ENCODE peak calls at places on chromosome 1, in five cellular contexts. F, U, Z, L and O are unnamed samples.

GRCh38 chr1:28813931-28814465 is 2.0 kb downstream of the OPRD1 start:
- DNase-seq in F (no peak), U (no peak), Z (no peak), L (no peak), O (no peak)

GRCh38 chr1:220217383-220217988 is 54.8 kb downstream of the RAB3GAP2 start:
- DNase-seq in F (no peak), U (no peak), Z (peak; percentile 23), L (peak; percentile 4), O (no peak)

GRCh38 chr1:113765306-113765705 is 6.0 kb upstream of the PHTF1 start:
- DNase-seq in F (no peak), U (no peak), Z (no peak), L (no peak), O (peak; percentile 82)

GRCh38 chr1:58454343-58454742 is 92.2 kb downstream of the OMA1 start:
- DNase-seq in F (no peak), U (no peak), Z (no peak), L (no peak), O (no peak)

GRCh38 chr1:78334114-78334513 is 156.7 kb upstream of the PTGFR start:
- DNase-seq in F (no peak), U (no peak), Z (no peak), L (no peak), O (no peak)

GRCh38 chr1:84750110-84750509 is 59.8 kb upstream of the SSX2IP start:
- DNase-seq in F (no peak), U (no peak), Z (no peak), L (no peak), O (no peak)

GRCh38 chr1:235702412-235702811 is 52.8 kb upstream of the GNG4 start:
- DNase-seq in F (no peak), U (no peak), Z (no peak), L (no peak), O (no peak)

GRCh38 chr1:24727490-24728214 is 17.6 kb upstream of the CLIC4 start:
- DNase-seq in F (no peak), U (no peak), Z (peak; percentile 91), L (no peak), O (no peak)

GRCh38 chr1:53681647-53682368 is 57.2 kb downstream of the GLIS1 start:
- DNase-seq in F (peak; percentile 54), U (peak; percentile 79), Z (peak; percentile 38), L (peak; percentile 27), O (no peak)

GRCh38 chr1:160375788-160376524 is 9.1 kb downstream of the NHLH1 start:
- DNase-seq in F (no peak), U (no peak), Z (peak; percentile 32), L (no peak), O (no peak)

GRCh38 chr1:24935615-24936484 is 5.8 kb upstream of the RUNX3 start:
- DNase-seq in F (no peak), U (no peak), Z (no peak), L (no peak), O (no peak)

GRCh38 chr1:21534674-21535378 is 25.6 kb downstream of the ALPL start:
- DNase-seq in F (no peak), U (no peak), Z (peak; percentile 65), L (peak; percentile 29), O (peak; percentile 63)

GRCh38 chr1:244325056-244325764 is 126.5 kb downstream of the ADSS2 start:
- DNase-seq in F (no peak), U (no peak), Z (peak; percentile 34), L (no peak), O (no peak)

GRCh38 chr1:200332716-200333115 is 77.1 kb downstream of the ZNF281 start:
- DNase-seq in F (no peak), U (no peak), Z (no peak), L (no peak), O (no peak)

GRCh38 chr1:60458111-60458510 is 384.5 kb upstream of the C1orf87 start:
- DNase-seq in F (no peak), U (no peak), Z (no peak), L (no peak), O (no peak)

GRCh38 chr1:43007377-43008105 is 48.9 kb upstream of the SLC2A1 start:
- DNase-seq in F (no peak), U (no peak), Z (no peak), L (no peak), O (no peak)

GRCh38 chr1:8374812-8375211 is 56.9 kb downstream of the SLC45A1 start:
- DNase-seq in F (peak; percentile 39), U (no peak), Z (peak; percentile 59), L (peak; percentile 24), O (no peak)

GRCh38 chr1:228286505-228287417 is 78.9 kb downstream of the OBSCN start:
- DNase-seq in F (no peak), U (no peak), Z (no peak), L (no peak), O (no peak)

GRCh38 chr1:202210370-202210769 is 16.8 kb downstream of the LGR6 start:
- DNase-seq in F (no peak), U (no peak), Z (no peak), L (no peak), O (peak; percentile 64)

GRCh38 chr1:153643100-153643499 is 9.2 kb downstream of the CHTOP start:
- DNase-seq in F (no peak), U (no peak), Z (no peak), L (no peak), O (no peak)

GRCh38 chr1:209302777-209303642 is 280.5 kb upstream of the CAMK1G start:
- DNase-seq in F (no peak), U (peak; percentile 36), Z (no peak), L (no peak), O (no peak)

GRCh38 chr1:81894867-81895266 is 94.1 kb downstream of the ADGRL2 start:
- DNase-seq in F (no peak), U (no peak), Z (peak; percentile 22), L (no peak), O (no peak)

GRCh38 chr1:29827801-29828525 is 591.6 kb downstream of the PTPRU start:
- DNase-seq in F (no peak), U (no peak), Z (no peak), L (no peak), O (no peak)

GRCh38 chr1:178311164-178311563 is 185.6 kb downstream of the CLEC20A start:
- DNase-seq in F (no peak), U (no peak), Z (peak; percentile 21), L (no peak), O (peak; percentile 37)

GRCh38 chr1:186812560-186812959 is 16.2 kb upstream of the PLA2G4A start:
- DNase-seq in F (no peak), U (no peak), Z (peak; percentile 95), L (no peak), O (peak; percentile 97)

GRCh38 chr1:160007577-160008200 is 24.1 kb downstream of the PIGM start:
- DNase-seq in F (no peak), U (peak; percentile 33), Z (peak; percentile 55), L (peak; percentile 31), O (peak; percentile 9)

GRCh38 chr1:43563779-43564616 is 33.3 kb downstream of the PTPRF start:
- DNase-seq in F (no peak), U (peak; percentile 74), Z (no peak), L (no peak), O (no peak)

GRCh38 chr1:153292185-153292584 is 20.6 kb downstream of the PGLYRP3 start:
- DNase-seq in F (no peak), U (no peak), Z (no peak), L (no peak), O (no peak)

GRCh38 chr1:53614231-53615021 is 124.5 kb downstream of the GLIS1 start:
- DNase-seq in F (no peak), U (no peak), Z (no peak), L (no peak), O (no peak)

GRCh38 chr1:218735436-218735835 is 390.3 kb downstream of the TGFB2 start:
- DNase-seq in F (no peak), U (no peak), Z (peak; percentile 86), L (no peak), O (peak; percentile 82)

GRCh38 chr1:198778049-198778448 is 139.2 kb downstream of the PTPRC start:
- DNase-seq in F (no peak), U (no peak), Z (peak; percentile 61), L (no peak), O (peak; percentile 36)

GRCh38 chr1:198671136-198671535 is 32.3 kb downstream of the PTPRC start:
- DNase-seq in F (no peak), U (no peak), Z (no peak), L (no peak), O (no peak)

GRCh38 chr1:46547481-46548383 is 3.7 kb downstream of the KNCN start:
- DNase-seq in F (no peak), U (peak; percentile 64), Z (peak; percentile 74), L (peak; percentile 65), O (peak; percentile 42)

GRCh38 chr1:31505884-31506497 is 70.3 kb upstream of the TINAGL1 start:
- DNase-seq in F (no peak), U (no peak), Z (peak; percentile 74), L (no peak), O (peak; percentile 19)

GRCh38 chr1:12180315-12180714 is 13.5 kb downstream of the TNFRSF1B start:
- DNase-seq in F (no peak), U (no peak), Z (no peak), L (no peak), O (no peak)

GRCh38 chr1:247360991-247361721 is 29.5 kb upstream of the ZNF496 start:
- DNase-seq in F (no peak), U (no peak), Z (peak; percentile 35), L (no peak), O (no peak)

GRCh38 chr1:116067564-116067887 is 43.7 kb upstream of the MAB21L3 start:
- DNase-seq in F (no peak), U (no peak), Z (peak; percentile 88), L (no peak), O (peak; percentile 46)

GRCh38 chr1:36177589-36178463 is 21.9 kb downstream of the MAP7D1 start:
- DNase-seq in F (no peak), U (no peak), Z (no peak), L (no peak), O (no peak)
- H3K4me3 ChIP-seq in F (no peak overlapping the region), U (no peak overlapping the region), Z (no peak overlapping the region), L (no peak overlapping the region), O (no peak overlapping the region)

GRCh38 chr1:72623299-72623708 is 341.0 kb upstream of the NEGR1 start:
- DNase-seq in F (no peak), U (peak; percentile 30), Z (peak; percentile 72), L (no peak), O (no peak)
- TF ChIP-seq CTCF in F (peak; percentile 25), U (peak; percentile 71), Z (peak; percentile 74), L (peak; percentile 7), O (peak; percentile 72)

DNA sequence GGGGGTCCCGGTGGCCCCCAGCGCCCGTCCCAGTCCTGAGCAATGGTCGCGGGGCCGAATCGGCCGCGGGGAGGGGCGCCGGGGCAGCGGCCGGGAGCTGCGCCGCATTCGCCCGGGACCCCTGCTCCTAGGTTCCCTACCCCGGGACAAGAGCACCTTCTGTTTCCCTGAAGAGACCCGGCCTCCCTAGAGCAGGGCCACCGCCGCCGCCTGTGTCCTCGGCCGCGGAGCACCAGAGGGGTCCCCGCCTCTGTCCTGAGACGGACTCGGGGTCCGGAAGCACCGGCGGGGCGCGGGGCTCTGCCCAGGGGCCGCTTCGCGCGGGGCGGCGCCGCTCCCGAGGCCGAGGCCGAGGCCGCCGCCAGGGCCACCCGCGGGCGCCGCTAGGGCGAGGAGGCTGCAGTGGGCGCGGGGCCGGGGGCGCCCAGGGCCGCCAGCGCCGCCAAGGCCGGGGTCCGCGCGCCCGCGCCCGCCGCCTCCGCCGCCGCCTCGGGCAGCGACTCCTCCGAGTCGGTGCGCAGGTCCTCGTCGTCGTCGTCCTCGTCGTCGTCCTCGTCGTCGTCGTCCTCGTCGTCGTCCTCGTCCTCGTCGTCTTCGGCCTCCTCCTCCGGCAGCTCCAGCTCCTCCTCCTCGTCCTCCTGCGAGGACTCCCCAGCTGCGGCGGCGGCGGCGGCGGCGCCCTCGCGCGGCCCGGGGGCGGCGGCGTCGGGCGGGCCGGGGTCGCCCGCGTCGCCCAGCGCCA is 157.7 kb downstream of the CASZ1 start:
- DNase-seq in F (no peak), U (no peak), Z (no peak), L (no peak), O (no peak)
- H3K4me3 ChIP-seq in F (peak overlapping the region; percentile 52), U (no peak overlapping the region), Z (no peak overlapping the region), L (no peak overlapping the region), O (no peak overlapping the region)

GRCh38 chr1:96596226-96596625 is 125.4 kb upstream of the PTBP2 start:
- DNase-seq in F (no peak), U (peak; percentile 37), Z (peak; percentile 43), L (peak; percentile 55), O (no peak)
- TF ChIP-seq CTCF in F (no peak), U (peak; percentile 59), Z (peak; percentile 72), L (peak; percentile 87), O (peak; percentile 46)